ENCODE peak calls at places on chromosomes 5 and 9, in eight cellular contexts. A is HCT116, K is GM12891, S is heart left ventricle, V is ovary, D is sigmoid colon, F is IMR-90, Y is stomach. T is an unnamed sample.

GRCh38 chr9:85114799-85115198 is 445.3 kb downstream of the NTRK2 start:
- DNase-seq in D (no peak), F (no peak), V (no peak), K (no peak), Y (no peak), A (no peak), S (no peak), T (no peak)

GRCh38 chr9:130053504-130054427 is at the start of gene GPR107:
- DNase-seq in V (peak), Y (peak), K (peak), F (peak), S (peak), D (peak), A (peak), T (peak)

GRCh38 chr9:80839821-80840670 is 849.3 kb downstream of the TLE1 start:
- DNase-seq in S (no peak), A (no peak), Y (no peak), F (no peak), K (no peak), D (no peak), V (no peak), T (no peak)

GRCh38 chr5:9932770-9933169 is 302.6 kb upstream of the TAS2R1 start:
- DNase-seq in S (no peak), A (peak), D (no peak), F (peak), Y (no peak), V (no peak), K (no peak), T (peak)

GRCh38 chr5:1315018-1315708 is 20.3 kb upstream of the TERT start:
- DNase-seq in S (no peak), A (no peak), V (no peak), D (no peak), Y (peak), F (no peak), K (no peak), T (no peak)

GRCh38 chr5:178350361-178351220 is 118.0 kb upstream of the PHYKPL start:
- DNase-seq in S (no peak), Y (no peak), A (no peak), K (no peak), D (no peak), V (no peak), F (no peak), T (no peak)

GRCh38 chr5:89407053-89407452 is 524.1 kb upstream of the MEF2C start:
- DNase-seq in S (no peak), V (no peak), Y (no peak), A (no peak), F (no peak), D (no peak), K (no peak), T (no peak)

GRCh38 chr9:90442738-90443137 is 199.9 kb downstream of the DIRAS2 start:
- DNase-seq in F (no peak), A (no peak), S (no peak), V (no peak), K (no peak), Y (no peak), D (no peak), T (no peak)

GRCh38 chr9:118809160-118809625 is 560.0 kb downstream of the BRINP1 start:
- DNase-seq in A (no peak), F (no peak), K (no peak), D (no peak), S (no peak), Y (no peak), V (no peak), T (no peak)

GRCh38 chr5:145835839-145836222 is 689 bp upstream of the PRELID2 start:
- DNase-seq in Y (no peak), K (no peak), V (no peak), A (no peak), S (no peak), F (no peak), D (no peak), T (no peak)

GRCh38 chr5:181188700-181189362 is 16.2 kb downstream of the TRIM7 start:
- DNase-seq in S (peak), K (no peak), F (peak), D (peak), V (peak), Y (peak), A (peak), T (no peak)

GRCh38 chr9:33202552-33203300 is 35.6 kb upstream of the B4GALT1 start:
- DNase-seq in K (peak), F (peak), S (peak), D (peak), A (no peak), V (no peak), Y (peak), T (no peak)

GRCh38 chr9:84283895-84284294 is 56.7 kb downstream of the SLC28A3 start:
- DNase-seq in F (no peak), S (no peak), K (no peak), Y (no peak), A (no peak), V (no peak), D (no peak), T (no peak)

GRCh38 chr9:21615446-21615845 is 133.3 kb upstream of the IFNE start:
- DNase-seq in S (no peak), Y (no peak), F (peak), V (no peak), K (no peak), D (no peak), A (no peak), T (no peak)

GRCh38 chr5:172618574-172619365 is 22.3 kb upstream of the NEURL1B start:
- DNase-seq in S (no peak), Y (no peak), A (no peak), K (no peak), F (no peak), D (peak), V (no peak), T (no peak)

GRCh38 chr5:169637085-169637855 is at the start of gene DOCK2:
- DNase-seq in F (no peak), V (no peak), A (no peak), S (peak), D (peak), K (peak), Y (peak), T (no peak)

GRCh38 chr5:123717139-123717538 is 205.2 kb downstream of the CSNK1G3 start:
- DNase-seq in Y (no peak), V (no peak), K (no peak), D (no peak), F (peak), S (no peak), A (no peak), T (no peak)

GRCh38 chr9:98222885-98223640 is 30.6 kb upstream of the CORO2A start:
- DNase-seq in D (peak), A (peak), S (no peak), K (no peak), Y (no peak), F (peak), V (no peak), T (peak)

GRCh38 chr9:29213374-29214161 is 1640.3 kb upstream of the C9orf72 start:
- DNase-seq in A (no peak), K (no peak), S (no peak), F (no peak), V (no peak), Y (peak), D (no peak), T (no peak)

GRCh38 chr9:111438576-111439235 is 45.5 kb downstream of the ECPAS start:
- DNase-seq in K (no peak), V (no peak), F (peak), A (no peak), D (no peak), S (no peak), Y (no peak), T (no peak)

GRCh38 chr5:134647750-134648424 is 698 bp upstream of the SEC24A start:
- DNase-seq in D (no peak), S (no peak), A (peak), Y (no peak), F (peak), V (no peak), K (no peak), T (no peak)

GRCh38 chr5:75049581-75050274 is 2.6 kb downstream of the GCNT4 start:
- DNase-seq in A (peak), Y (peak), S (peak), F (peak), K (no peak), D (no peak), V (no peak), T (peak)

GRCh38 chr9:89497978-89498844 is at the start of gene SEMA4D:
- DNase-seq in F (peak), K (peak), A (peak), Y (peak), D (peak), V (peak), S (peak), T (peak)

GRCh38 chr9:13387668-13388124 is 108.2 kb upstream of the MPDZ start:
- DNase-seq in D (no peak), K (no peak), F (no peak), Y (no peak), A (no peak), V (no peak), S (no peak), T (no peak)

GRCh38 chr9:25602366-25603044 is 75.7 kb downstream of the TUSC1 start:
- DNase-seq in Y (no peak), D (no peak), S (no peak), F (no peak), A (no peak), K (no peak), V (no peak), T (no peak)

GRCh38 chr9:119313846-119314245 is 55.4 kb downstream of the BRINP1 start:
- DNase-seq in K (no peak), Y (no peak), F (no peak), S (no peak), D (no peak), A (no peak), V (no peak), T (no peak)

GRCh38 chr5:61200582-61201155 is 38.4 kb upstream of the SMIM15 start:
- DNase-seq in Y (no peak), A (no peak), K (no peak), V (no peak), D (no peak), F (peak), S (no peak), T (no peak)

GRCh38 chr9:20658677-20659473 is 25.2 kb upstream of the FOCAD start:
- DNase-seq in V (no peak), Y (no peak), S (no peak), D (no peak), K (no peak), A (no peak), F (no peak), T (no peak)

GRCh38 chr9:72361227-72361626 is 3.8 kb downstream of the ZFAND5 start:
- DNase-seq in V (no peak), F (no peak), K (no peak), Y (no peak), A (no peak), S (no peak), D (no peak), T (no peak)

GRCh38 chr9:15509931-15510788 is 610 bp downstream of the PSIP1 start:
- DNase-seq in F (no peak), S (peak), A (no peak), D (peak), Y (peak), V (peak), K (peak), T (peak)

GRCh38 chr5:137280656-137281055 is 218.5 kb downstream of the SPOCK1 start:
- DNase-seq in F (no peak), K (no peak), D (no peak), V (no peak), A (no peak), S (no peak), Y (no peak), T (no peak)

GRCh38 chr9:134602547-134603362 is 38.8 kb upstream of the COL5A1 start:
- DNase-seq in S (peak), F (peak), A (peak), Y (no peak), D (peak), K (no peak), V (peak), T (peak)
- TF ChIP-seq POLR2A in S (no peak), F (no peak), A (no peak), Y (no peak), D (no peak), K (no peak), V (no peak), T (peak)

DNA sequence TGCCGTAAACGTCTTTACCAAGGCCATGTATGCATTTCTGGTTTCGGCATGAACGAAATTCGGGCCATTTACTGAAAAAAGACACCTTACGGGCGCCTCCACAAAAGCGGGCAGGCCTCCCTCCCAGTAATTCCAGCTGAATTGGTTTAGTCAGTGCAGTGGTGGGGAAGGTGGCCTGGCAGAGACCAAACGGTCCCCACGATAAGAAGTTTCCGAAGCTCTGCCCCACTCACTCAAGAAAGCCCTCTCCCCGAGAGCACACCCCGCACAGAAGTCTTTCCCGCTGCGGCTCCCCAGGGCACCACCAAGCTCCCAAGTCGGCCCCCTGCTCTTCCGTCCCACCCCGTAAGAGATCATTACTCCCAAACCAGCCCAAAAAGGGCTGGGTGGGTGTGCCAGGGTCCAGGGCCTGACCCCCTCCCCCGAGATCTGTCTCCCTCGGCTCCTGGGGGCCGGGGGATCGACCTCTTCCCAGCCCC is 86.2 kb upstream of the MELK start:
- DNase-seq in D (no peak), F (peak), A (no peak), K (no peak), V (peak), Y (no peak), S (no peak), T (no peak)
- TF ChIP-seq POLR2A in D (no peak), F (no peak), A (no peak), K (no peak), V (no peak), Y (no peak), S (no peak), T (no peak)

GRCh38 chr5:150703767-150704166 is 2.9 kb upstream of the RBM22 start:
- DNase-seq in F (peak), D (no peak), K (no peak), Y (no peak), A (no peak), V (no peak), S (no peak), T (no peak)

GRCh38 chr5:150700298-150700599 is 613 bp downstream of the RBM22 start:
- DNase-seq in Y (no peak), V (no peak), D (no peak), A (peak), F (no peak), K (no peak), S (no peak), T (no peak)

GRCh38 chr5:150700600-150701377 is at the start of gene RBM22:
- DNase-seq in Y (peak), K (peak), S (peak), A (peak), F (peak), D (peak), V (peak), T (peak)
- TF ChIP-seq POLR2A in Y (no peak), K (peak), S (peak), A (peak), F (peak), D (peak), V (peak), T (peak)

DNA sequence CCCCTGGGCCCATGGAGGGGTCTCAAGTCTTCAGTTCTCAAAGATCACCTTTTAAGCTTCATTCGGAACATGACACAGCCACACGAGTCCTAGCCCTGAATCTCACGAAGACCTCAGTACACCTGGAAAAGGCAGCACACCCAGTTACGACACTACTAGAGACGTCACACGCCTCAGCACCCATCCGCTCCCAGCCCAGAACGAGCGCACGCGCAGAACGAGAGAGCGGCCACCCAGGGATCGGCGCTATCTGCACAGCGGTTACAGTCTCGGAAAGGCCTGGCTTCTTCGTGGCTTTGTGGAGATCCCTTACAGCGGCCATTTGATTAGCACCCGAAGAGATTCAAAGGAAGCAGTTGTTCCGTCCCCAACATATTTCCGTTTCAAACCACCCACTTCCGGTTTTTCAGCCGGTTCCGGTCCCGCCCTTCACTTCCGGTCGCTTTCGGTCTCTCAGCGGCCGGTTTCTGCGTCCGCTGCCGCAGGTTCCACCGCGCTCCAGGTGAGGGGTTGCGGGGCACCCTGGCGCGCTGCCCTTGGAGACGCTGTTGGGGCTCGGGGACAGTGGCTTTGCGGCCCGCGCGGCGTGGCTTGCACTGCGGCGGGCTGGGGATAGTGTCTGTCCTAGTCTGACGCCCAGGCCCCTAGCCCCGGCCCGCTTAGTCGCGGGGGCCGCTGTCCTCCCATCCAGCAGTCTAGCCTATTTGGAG is at the start of gene UBLCP1:
- DNase-seq in S (peak), K (peak), D (peak), A (peak), F (peak), V (peak), Y (peak), T (peak)
- TF ChIP-seq POLR2A in S (peak), K (peak), D (peak), A (peak), F (peak), V (peak), Y (no peak), T (peak)

GRCh38 chr9:95507456-95508241 is 9.1 kb downstream of the PTCH1 start:
- DNase-seq in A (peak), Y (peak), K (no peak), V (peak), F (peak), S (peak), D (peak), T (peak)

GRCh38 chr9:95505676-95506437 is 10.9 kb downstream of the PTCH1 start:
- DNase-seq in K (peak), F (peak), V (peak), D (peak), A (no peak), Y (peak), S (peak), T (peak)

GRCh38 chr9:95506438-95506691 is 10.4 kb downstream of the PTCH1 start:
- DNase-seq in Y (no peak), F (peak), V (peak), A (no peak), S (peak), D (no peak), K (no peak), T (peak)

GRCh38 chr9:95508242-95508967 is 8.4 kb downstream of the PTCH1 start:
- DNase-seq in F (no peak), K (no peak), Y (no peak), D (no peak), S (no peak), V (peak), A (no peak), T (no peak)

DNA sequence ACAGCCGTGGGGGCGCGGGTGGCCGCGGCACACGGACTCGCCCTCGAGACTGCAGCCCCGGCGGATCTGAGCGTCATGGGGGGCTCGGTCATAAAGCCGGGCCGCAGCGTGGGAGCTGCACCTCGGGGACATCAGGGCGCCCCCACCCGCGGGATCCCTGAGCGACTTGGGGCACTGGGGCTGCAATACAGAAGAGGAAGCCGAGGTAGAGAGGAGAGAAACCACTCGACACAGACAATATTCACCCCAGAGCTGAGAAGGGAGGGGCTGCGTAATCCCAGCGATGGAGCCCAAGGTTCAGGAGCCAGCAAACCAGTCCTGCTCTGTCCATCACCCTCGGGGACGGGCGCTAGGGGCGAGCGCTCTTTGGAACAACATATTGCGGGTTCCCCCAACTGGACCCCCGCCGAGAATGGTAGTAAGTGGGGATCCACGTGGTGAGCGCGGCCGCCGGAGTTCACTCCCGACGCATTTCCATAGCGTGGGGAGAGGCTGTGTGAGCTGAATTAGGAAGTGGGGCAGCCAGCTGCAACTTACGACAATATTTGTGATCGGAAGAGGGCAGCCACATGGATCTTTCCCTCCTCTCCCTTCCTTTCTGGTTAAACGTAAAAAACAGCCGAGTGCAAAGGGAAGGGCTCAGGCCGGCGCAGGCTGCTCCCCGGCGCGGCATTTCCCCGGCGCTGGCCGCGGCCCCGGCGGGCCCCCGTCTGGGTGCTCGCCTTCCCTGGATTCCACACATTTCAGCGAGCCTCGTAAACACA is 9.9 kb downstream of the PTCH1 start:
- DNase-seq in K (no peak), Y (peak), A (no peak), S (peak), D (peak), F (peak), V (peak), T (peak)
- TF ChIP-seq POLR2A in K (no peak), Y (no peak), A (no peak), S (peak), D (peak), F (no peak), V (peak), T (peak)

GRCh38 chr5:55304584-55304983 is 2.9 kb downstream of the DHX29 start:
- DNase-seq in A (no peak), S (no peak), Y (no peak), K (no peak), F (no peak), D (no peak), V (no peak), T (no peak)

GRCh38 chr5:55300890-55301289 is 6.6 kb downstream of the DHX29 start:
- DNase-seq in Y (no peak), V (no peak), S (no peak), D (no peak), F (no peak), K (no peak), A (no peak), T (no peak)

GRCh38 chr5:55307383-55308253 is at the start of the genes DHX29 and MTREX:
- DNase-seq in V (peak), D (peak), A (peak), K (peak), S (peak), Y (peak), F (peak), T (peak)

GRCh38 chr5:55306641-55307382 is 682 bp downstream of the DHX29 start:
- DNase-seq in K (no peak), D (no peak), V (no peak), S (no peak), A (no peak), Y (no peak), F (no peak), T (no peak)

GRCh38 chr5:55303238-55303690 is 4.2 kb downstream of the DHX29 start:
- DNase-seq in S (no peak), K (no peak), F (peak), D (no peak), A (no peak), Y (no peak), V (peak), T (no peak)
- TF ChIP-seq POLR2A in S (no peak), K (no peak), F (no peak), D (no peak), A (no peak), Y (no peak), V (no peak), T (no peak)

DNA sequence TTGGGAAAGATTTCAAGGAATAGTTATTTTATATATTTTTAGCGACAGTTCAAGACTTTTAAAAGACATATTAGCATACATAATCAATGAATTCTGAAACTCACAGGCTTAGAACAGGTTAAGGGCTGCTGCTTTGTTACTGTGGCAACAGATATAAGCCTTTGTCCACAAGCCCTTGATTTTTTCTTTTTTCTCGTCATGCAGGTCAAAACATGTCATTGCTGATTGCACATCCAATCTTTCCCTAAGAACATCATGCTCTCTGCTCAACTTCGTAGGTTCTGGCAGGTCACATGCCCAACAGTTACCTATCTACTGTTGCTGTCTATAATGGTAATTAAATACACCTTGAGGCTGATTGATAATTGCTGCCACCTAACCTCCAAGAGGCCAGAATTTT is 172.5 kb upstream of the PTPRD start:
- DNase-seq in K (no peak), F (no peak), A (no peak), Y (no peak), V (no peak), D (no peak), S (no peak), T (no peak)
- TF ChIP-seq POLR2A in K (no peak), F (no peak), A (no peak), Y (no peak), V (no peak), D (no peak), S (no peak), T (no peak)

T was measured in H54.